ENCODE peak calls at places on chromosome 10, in ten cellular contexts. G is lower lobe of right lung, Z is RWPE1, F is Panc1, S is ovary, P is cardiac muscle cell, L is GM12878, W is upper lobe of right lung, R is IMR-90, J is testis. T is an unnamed sample.

GRCh38 chr10:132185601-132186487 is 904 bp upstream of the DPYSL4 start:
- DNase-seq in L (no peak), W (no peak), P (peak), F (no peak), S (no peak), J (peak), Z (peak), G (no peak), R (peak), T (no peak)

GRCh38 chr10:128095753-128096469 is 30.3 kb downstream of the MKI67 start:
- DNase-seq in F (no peak), S (no peak), P (no peak), L (no peak), G (no peak), J (no peak), W (no peak), Z (no peak), R (no peak), T (no peak)

GRCh38 chr10:51711519-51711891 is 12.1 kb upstream of the CSTF2T start:
- DNase-seq in S (no peak), G (no peak), P (peak), F (no peak), Z (no peak), R (no peak), W (no peak), L (no peak), J (no peak), T (no peak)

GRCh38 chr10:22325272-22325947 is 4.5 kb downstream of the BMI1 start:
- DNase-seq in R (peak), P (peak), W (peak), Z (peak), J (peak), G (peak), L (no peak), S (peak), F (no peak), T (no peak)

GRCh38 chr10:2942937-2943336 is 124.4 kb upstream of the PFKP start:
- DNase-seq in S (no peak), J (no peak), W (no peak), P (no peak), F (no peak), Z (no peak), L (no peak), R (no peak), G (no peak), T (no peak)

GRCh38 chr10:37754538-37755323 is 102.7 kb downstream of the ZNF248 start:
- DNase-seq in W (no peak), F (peak), L (no peak), G (no peak), S (no peak), Z (peak), J (peak), P (no peak), R (no peak), T (peak)

GRCh38 chr10:13371879-13372470 is 23.9 kb upstream of the SEPHS1 start:
- DNase-seq in R (peak), L (no peak), F (peak), G (peak), J (peak), P (peak), W (no peak), Z (peak), S (peak), T (peak)

GRCh38 chr10:92829042-92829785 is 19.1 kb upstream of the EXOC6 start:
- DNase-seq in F (no peak), J (no peak), W (no peak), P (no peak), Z (no peak), S (no peak), L (no peak), G (no peak), R (no peak), T (no peak)

GRCh38 chr10:92238586-92239098 is 52.2 kb downstream of the CPEB3 start:
- DNase-seq in R (peak), L (no peak), J (peak), F (no peak), S (peak), G (peak), Z (peak), P (peak), W (peak), T (no peak)

GRCh38 chr10:91924212-91925021 is 847 bp downstream of the BTAF1 start:
- DNase-seq in P (no peak), L (no peak), R (peak), J (no peak), Z (no peak), S (no peak), W (no peak), F (no peak), G (no peak), T (no peak)

GRCh38 chr10:79123547-79123963 is 54.8 kb downstream of the ZMIZ1 start:
- DNase-seq in R (no peak), W (no peak), P (no peak), Z (no peak), F (no peak), L (no peak), J (no peak), G (no peak), S (no peak), T (peak)

GRCh38 chr10:61159253-61159652 is 215.3 kb upstream of the RHOBTB1 start:
- DNase-seq in G (no peak), F (no peak), S (no peak), Z (no peak), L (no peak), J (no peak), R (peak), W (no peak), P (peak), T (no peak)

GRCh38 chr10:77586719-77587423 is 50.7 kb downstream of the KCNMA1 start:
- DNase-seq in R (peak), W (no peak), G (peak), P (peak), Z (peak), F (no peak), L (no peak), S (no peak), J (no peak), T (no peak)

GRCh38 chr10:36331121-36331520 is 689.0 kb upstream of the FZD8 start:
- DNase-seq in W (no peak), J (no peak), F (no peak), R (no peak), L (no peak), G (no peak), Z (no peak), S (no peak), P (no peak), T (no peak)

GRCh38 chr10:112526130-112526529 is 79.1 kb downstream of the VTI1A start:
- DNase-seq in R (peak), G (no peak), Z (peak), L (no peak), P (no peak), J (no peak), W (no peak), S (no peak), F (no peak), T (no peak)

GRCh38 chr10:60282771-60283353 is 106.8 kb downstream of the ANK3 start:
- DNase-seq in F (peak), W (no peak), L (no peak), P (peak), G (no peak), Z (peak), R (peak), J (no peak), S (no peak), T (no peak)

GRCh38 chr10:92350411-92350810 is 59.4 kb downstream of the MARCHF5 start:
- DNase-seq in F (no peak), L (no peak), R (no peak), P (no peak), Z (no peak), J (no peak), G (no peak), W (no peak), S (no peak), T (no peak)

GRCh38 chr10:28532223-28532508 is 752 bp upstream of the WAC start:
- DNase-seq in P (no peak), S (peak), G (no peak), Z (peak), J (peak), F (no peak), L (no peak), R (no peak), W (no peak), T (no peak)

GRCh38 chr10:58784361-58784760 is 271.7 kb downstream of the BICC1 start:
- DNase-seq in L (no peak), S (no peak), R (no peak), W (no peak), F (no peak), Z (no peak), G (no peak), P (peak), J (no peak), T (no peak)

GRCh38 chr10:43904831-43905230 is 256.1 kb upstream of the ZNF32 start:
- DNase-seq in P (peak), J (no peak), Z (no peak), R (no peak), S (no peak), L (no peak), F (no peak), G (no peak), W (no peak), T (no peak)

GRCh38 chr10:21171197-21171935 is 274.3 kb upstream of the NEBL start:
- DNase-seq in P (no peak), G (no peak), R (no peak), L (no peak), Z (no peak), F (no peak), S (no peak), J (no peak), W (no peak), T (no peak)
- TF ChIP-seq CTCF in P (peak), G (peak), R (no peak), L (peak), Z (no peak), F (peak), S (no peak), J (peak), W (peak), T (no peak)

GRCh38 chr10:11379771-11380170 is 231.7 kb downstream of the USP6NL start:
- DNase-seq in G (no peak), R (no peak), F (no peak), W (no peak), J (no peak), Z (no peak), P (no peak), S (no peak), L (no peak), T (no peak)

GRCh38 chr10:11377267-11377666 is 234.2 kb downstream of the USP6NL start:
- DNase-seq in Z (no peak), J (no peak), P (no peak), G (no peak), S (no peak), W (no peak), R (no peak), L (no peak), F (no peak), T (no peak)

GRCh38 chr10:11381023-11381422 is 230.4 kb downstream of the USP6NL start:
- DNase-seq in W (no peak), R (peak), L (no peak), Z (peak), G (no peak), S (no peak), F (no peak), J (no peak), P (no peak), T (no peak)

GRCh38 chr10:11381511-11381910 is 229.9 kb downstream of the USP6NL start:
- DNase-seq in S (no peak), Z (no peak), F (no peak), J (no peak), P (no peak), R (no peak), W (no peak), L (no peak), G (no peak), T (no peak)

DNA sequence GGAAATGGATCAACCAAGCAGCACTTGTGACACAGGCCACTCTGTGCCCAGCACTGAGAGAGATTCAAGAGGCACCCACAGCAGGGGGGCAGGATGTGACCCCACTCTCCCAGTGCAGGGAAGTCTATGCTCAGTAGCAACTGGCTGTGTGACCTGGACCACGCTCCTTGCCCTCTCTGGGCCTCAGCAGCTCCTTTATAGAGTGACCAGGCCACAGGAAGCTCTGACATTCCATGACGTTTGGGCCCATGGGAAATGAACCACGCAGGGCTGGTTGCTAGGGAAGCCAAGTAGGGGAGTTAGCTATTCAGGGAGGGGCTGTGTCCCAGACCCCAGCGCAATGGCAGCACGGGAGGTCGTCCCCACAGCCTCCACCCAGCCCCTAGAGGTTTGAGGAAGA is 232.6 kb downstream of the USP6NL start:
- DNase-seq in S (no peak), R (no peak), W (no peak), P (no peak), F (no peak), G (no peak), J (no peak), Z (no peak), L (no peak), T (no peak)
- H3K27ac ChIP-seq in S (no peak), R (no peak), W (no peak), P (no peak), F (no peak), G (no peak), J (no peak), Z (no peak), L (no peak), T (no peak)

GRCh38 chr10:69979177-69979576 is 73.5 kb upstream of the MACROH2A2 start:
- DNase-seq in R (no peak), P (no peak), L (no peak), Z (no peak), W (no peak), S (no peak), G (no peak), F (no peak), J (no peak), T (no peak)

GRCh38 chr10:69976795-69977546 is 75.7 kb upstream of the MACROH2A2 start:
- DNase-seq in W (no peak), P (no peak), J (no peak), S (no peak), G (no peak), R (no peak), F (no peak), Z (no peak), L (no peak), T (no peak)

DNA sequence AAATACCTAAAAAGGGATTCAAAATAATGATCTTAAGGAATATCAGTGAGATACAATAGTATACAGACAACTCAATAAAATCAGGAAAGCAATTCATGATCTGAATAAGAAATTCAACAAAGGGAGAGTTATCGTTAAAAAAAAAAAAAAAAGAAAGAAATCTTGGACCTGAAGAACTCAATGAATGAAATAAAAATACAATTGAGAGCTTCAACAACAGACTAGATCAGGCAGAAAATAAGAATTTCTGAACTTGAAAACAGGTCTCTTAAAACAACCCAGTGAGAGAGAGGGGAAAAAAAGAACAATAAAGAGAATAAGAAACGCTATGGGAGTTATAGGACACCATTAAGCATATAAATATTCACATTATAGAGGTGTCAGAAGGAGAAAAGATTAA is 72.0 kb upstream of the MACROH2A2 start:
- DNase-seq in L (no peak), S (no peak), Z (no peak), P (no peak), R (no peak), J (no peak), F (no peak), G (no peak), W (no peak), T (no peak)
- TF ChIP-seq CTCF in L (no peak), S (no peak), Z (no peak), P (no peak), R (no peak), J (no peak), F (no peak), G (no peak), W (no peak), T (no peak)

GRCh38 chr10:1782841-1783240 is 45.5 kb upstream of the ADARB2 start:
- DNase-seq in R (no peak), G (no peak), L (no peak), J (no peak), P (no peak), W (no peak), S (no peak), F (no peak), Z (no peak), T (no peak)
- H3K27ac ChIP-seq in R (no peak), G (no peak), L (no peak), J (no peak), P (no peak), W (no peak), S (no peak), F (no peak), Z (no peak), T (no peak)

T was measured in WERI-Rb-1.